ENCODE peak calls at places on chromosomes 13 and 19, in six cellular contexts. O is IMR-90, E is foreskin fibroblast, L is mammary epithelial cell, Z is fibroblast of the aortic adventitia, Q is AG04450. F is an unnamed sample.

GRCh38 chr19:16180611-16181010 is 4.6 kb upstream of the FAM32A start:
- DNase-seq in O (peak), L (peak), Z (peak), Q (no peak), E (peak), F (peak)

GRCh38 chr19:50535672-50536071 is 22.0 kb upstream of the ASPDH start:
- DNase-seq in Q (no peak), Z (no peak), O (no peak), E (no peak), L (no peak), F (no peak)

GRCh38 chr13:33536639-33537425 is 251.3 kb upstream of the STARD13 start:
- DNase-seq in L (peak), Z (no peak), O (peak), E (no peak), Q (peak), F (no peak)

GRCh38 chr13:75258159-75258782 is 223.7 kb downstream of the TBC1D4 start:
- DNase-seq in E (peak), O (peak), Z (peak), L (peak), Q (no peak), F (peak)

GRCh38 chr13:99648266-99648665 is 147.0 kb downstream of the TM9SF2 start:
- DNase-seq in Q (no peak), E (no peak), O (no peak), Z (no peak), L (no peak), F (no peak)

GRCh38 chr13:40433577-40433976 is 232.9 kb downstream of the FOXO1 start:
- DNase-seq in E (no peak), Q (no peak), L (no peak), Z (no peak), O (no peak), F (peak)

GRCh38 chr13:110419391-110419791 is 112.3 kb downstream of the COL4A2 start:
- DNase-seq in O (no peak), L (peak), Q (no peak), Z (no peak), E (no peak), F (peak)

GRCh38 chr19:46347572-46347883 is 641 bp downstream of the PPP5C start:
- DNase-seq in L (no peak), E (no peak), Q (no peak), Z (no peak), O (no peak), F (no peak)

GRCh38 chr13:39900106-39900750 is 244.8 kb downstream of the COG6 start:
- DNase-seq in Z (peak), E (no peak), Q (peak), L (no peak), O (peak), F (peak)

GRCh38 chr13:98537740-98538139 is 39.2 kb downstream of the STK24 start:
- DNase-seq in Q (no peak), O (no peak), E (no peak), Z (no peak), L (no peak), F (no peak)

GRCh38 chr13:73715114-73715909 is 418.9 kb downstream of the KLF12 start:
- DNase-seq in L (peak), Z (no peak), Q (no peak), E (no peak), O (no peak), F (no peak)

GRCh38 chr13:37443538-37443937 is 155.0 kb downstream of the POSTN start:
- DNase-seq in Q (peak), Z (peak), L (peak), E (peak), O (peak), F (peak)

GRCh38 chr19:18741566-18742121 is 49.5 kb downstream of the COMP start:
- DNase-seq in E (no peak), Z (no peak), O (no peak), L (no peak), Q (no peak), F (peak)

GRCh38 chr19:5585461-5586299 is 17.9 kb upstream of the TINCR start:
- DNase-seq in L (no peak), O (no peak), E (no peak), Z (no peak), Q (no peak), F (no peak)

GRCh38 chr19:44846455-44847143 is 502 bp downstream of the NECTIN2 start:
- DNase-seq in Z (peak), E (no peak), L (peak), O (no peak), Q (no peak), F (peak)

GRCh38 chr19:16849168-16849567 is 20.0 kb downstream of the SIN3B start:
- DNase-seq in O (peak), Z (peak), E (peak), L (no peak), Q (no peak), F (peak)

GRCh38 chr13:46831588-46832194 is 34.7 kb upstream of the ESD start:
- DNase-seq in L (peak), Q (peak), O (peak), E (peak), Z (peak), F (peak)

GRCh38 chr19:32458500-32459123 is 53.0 kb downstream of the DPY19L3 start:
- DNase-seq in E (no peak), Z (peak), O (no peak), L (no peak), Q (no peak), F (peak)

GRCh38 chr19:54674021-54674617 is 11.3 kb downstream of the LILRB4 start:
- DNase-seq in E (no peak), O (no peak), Z (peak), L (peak), Q (no peak), F (peak)

GRCh38 chr13:100977841-100978240 is 303.2 kb upstream of the TMTC4 start:
- DNase-seq in L (no peak), O (no peak), Q (no peak), Z (no peak), E (no peak), F (no peak)

GRCh38 chr19:42282810-42283247 is 13.8 kb downstream of the CIC start:
- DNase-seq in L (no peak), O (no peak), Q (no peak), E (no peak), Z (no peak), F (no peak)

GRCh38 chr13:51520524-51520923 is 63.7 kb upstream of the WDFY2 start:
- DNase-seq in L (peak), Z (peak), O (peak), Q (peak), E (peak), F (peak)

GRCh38 chr13:111929036-111929616 is 137.8 kb upstream of the SOX1 start:
- DNase-seq in L (no peak), E (no peak), Z (no peak), Q (no peak), O (no peak), F (no peak)

GRCh38 chr13:42650470-42650869 is 76.5 kb downstream of the TNFSF11 start:
- DNase-seq in O (no peak), Q (no peak), Z (peak), E (no peak), L (no peak), F (no peak)

GRCh38 chr13:71912524-71912923 is 45.5 kb upstream of the DACH1 start:
- DNase-seq in Z (no peak), O (peak), L (no peak), E (no peak), Q (no peak), F (no peak)

GRCh38 chr19:3450796-3451411 is 29.4 kb downstream of the SMIM24 start:
- DNase-seq in Z (peak), O (peak), Q (peak), L (peak), E (peak), F (peak)

GRCh38 chr13:90448466-90449037 is 898.9 kb upstream of the MIR17HG start:
- DNase-seq in O (no peak), E (no peak), Z (no peak), L (no peak), Q (no peak), F (peak)

GRCh38 chr19:35742121-35742724 is at the start of gene IGFLR1:
- DNase-seq in Q (no peak), O (no peak), E (no peak), Z (no peak), L (no peak), F (no peak)

GRCh38 chr13:113933901-113934300 is 40.0 kb downstream of the C13orf46 start:
- DNase-seq in E (no peak), O (no peak), Q (no peak), L (no peak), Z (no peak), F (no peak)

GRCh38 chr13:67101730-67102467 is 128.2 kb downstream of the PCDH9 start:
- DNase-seq in Q (no peak), Z (no peak), L (no peak), E (no peak), O (peak), F (no peak)

GRCh38 chr13:45786293-45786920 is 65.1 kb downstream of the SIAH3 start:
- DNase-seq in E (no peak), L (no peak), Z (no peak), Q (no peak), O (no peak), F (no peak)

GRCh38 chr13:98386632-98387031 is 190.3 kb downstream of the STK24 start:
- DNase-seq in E (no peak), Z (no peak), Q (no peak), L (no peak), O (no peak), F (no peak)

GRCh38 chr13:102035969-102036368 is 365.9 kb downstream of the FGF14 start:
- DNase-seq in Z (no peak), L (no peak), O (no peak), Q (no peak), E (no peak), F (no peak)

GRCh38 chr19:5191091-5191490 is 149.5 kb downstream of the PTPRS start:
- DNase-seq in L (no peak), Q (no peak), Z (no peak), E (no peak), O (no peak), F (no peak)

GRCh38 chr13:30408319-30409101 is 13.8 kb upstream of the UBE2L5 start:
- DNase-seq in Q (peak), E (peak), O (peak), Z (peak), L (peak), F (peak)
- H3K4me3 ChIP-seq in Q (peak), E (peak), O (peak), Z (peak), L (no peak), F (peak)

GRCh38 chr19:13381827-13382632 is 124.2 kb downstream of the CACNA1A start:
- DNase-seq in O (peak), Z (peak), L (no peak), E (no peak), Q (no peak), F (no peak)
- TF ChIP-seq CTCF in O (no peak), Z (no peak), L (no peak), E (no peak), Q (no peak), F (no peak)

GRCh38 chr19:8302357-8302691 is 5.8 kb downstream of the CD320 start:
- DNase-seq in Z (no peak), E (no peak), O (no peak), Q (no peak), L (no peak), F (no peak)
- H3K4me3 ChIP-seq in Z (no peak), E (no peak), O (no peak), Q (no peak), L (no peak), F (no peak)

DNA sequence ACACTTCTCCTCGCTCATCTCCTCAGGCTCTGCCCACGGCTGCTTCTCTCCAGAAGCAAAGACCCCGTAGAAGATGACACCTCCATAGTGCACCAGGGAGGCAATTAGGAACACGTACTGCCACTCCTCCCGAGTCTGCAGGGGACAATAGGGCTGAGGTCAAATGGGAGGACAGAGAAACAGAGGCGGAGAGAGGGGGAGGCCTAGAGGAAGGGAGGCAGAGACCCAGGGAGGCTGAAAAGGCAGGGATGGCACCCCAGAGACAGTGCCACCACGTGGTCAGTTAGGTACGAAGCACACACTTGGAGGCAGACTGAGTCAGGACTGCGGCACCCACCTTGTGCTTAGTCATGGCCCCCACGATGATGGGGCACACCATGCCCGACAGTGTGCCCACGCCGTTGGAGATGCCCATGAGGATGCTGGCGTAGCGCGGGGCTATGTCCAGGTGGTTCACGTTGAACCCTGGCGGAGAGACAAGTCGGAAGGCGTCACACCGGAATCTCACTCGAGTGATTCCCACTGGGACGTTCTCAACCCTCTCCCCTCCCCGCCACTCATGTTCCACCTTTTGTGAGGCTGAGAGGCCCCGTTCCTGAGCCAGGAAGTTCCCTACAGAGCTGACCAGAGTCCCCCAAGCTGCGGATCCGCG is 5.6 kb downstream of the GFY start:
- DNase-seq in E (no peak), L (no peak), Q (no peak), O (no peak), Z (no peak), F (no peak)
- TF ChIP-seq CTCF in E (peak), L (no peak), Q (peak), O (peak), Z (no peak), F (peak)